ENCODE peak calls at places on chromosomes 6 and 20, in four cellular contexts. S is CD8-positive, alpha-beta memory T cell; G is CD4-positive, alpha-beta memory T cell; M is right lobe of liver. C is an unnamed sample.

GRCh38 chr20:59784365-59785117 is 148.9 kb downstream of the SYCP2 start:
- DNase-seq in S (no peak), G (no peak), M (no peak), C (no peak)

GRCh38 chr6:169800668-169801395 is 49.4 kb downstream of the ERMARD start:
- DNase-seq in S (no peak), G (no peak), M (peak; percentile 69), C (peak; percentile 83)

GRCh38 chr6:122122202-122122601 is 277.2 kb upstream of the HSF2 start:
- DNase-seq in S (no peak), G (no peak), M (no peak), C (no peak)

GRCh38 chr6:167268683-167269280 is 22.3 kb upstream of the UNC93A start:
- DNase-seq in S (no peak), G (no peak), M (peak; percentile 81), C (peak; percentile 79)

GRCh38 chr20:3635346-3635745 is 27.9 kb downstream of the GFRA4 start:
- DNase-seq in S (no peak), G (no peak), M (no peak), C (no peak)

GRCh38 chr6:89079611-89080213 is 839 bp upstream of the PNRC1 start:
- DNase-seq in S (peak; percentile 84), G (peak; percentile 84), M (peak; percentile 64), C (peak; percentile 69)

GRCh38 chr6:166736606-166737005 is 109.6 kb upstream of the RPS6KA2 start:
- DNase-seq in S (no peak), G (no peak), M (no peak), C (peak; percentile 33)

GRCh38 chr6:169371344-169372144 is 117.9 kb upstream of the THBS2 start:
- DNase-seq in S (no peak), G (no peak), M (no peak), C (peak; percentile 34)

GRCh38 chr20:59575653-59576052 is 28.7 kb upstream of the PHACTR3 start:
- DNase-seq in S (no peak), G (no peak), M (no peak), C (no peak)

GRCh38 chr20:44074252-44075151 is 112.5 kb downstream of the JPH2 start:
- DNase-seq in S (no peak), G (no peak), M (peak; percentile 46), C (no peak)

GRCh38 chr20:4326194-4327065 is 311.1 kb upstream of the RNF24 start:
- DNase-seq in S (no peak), G (no peak), M (no peak), C (peak; percentile 15)

GRCh38 chr20:4170621-4171537 is 155.5 kb upstream of the RNF24 start:
- DNase-seq in S (no peak), G (no peak), M (no peak), C (peak; percentile 54)

GRCh38 chr6:44489912-44490604 is 102.6 kb downstream of the CDC5L start:
- DNase-seq in S (no peak), G (no peak), M (no peak), C (peak; percentile 68)

GRCh38 chr20:1871807-1872455 is 23.3 kb upstream of the SIRPA start:
- DNase-seq in S (no peak), G (no peak), M (no peak), C (no peak)

GRCh38 chr6:39309942-39310531 is 4.2 kb downstream of the KCNK17 start:
- DNase-seq in S (no peak), G (peak; percentile 29), M (peak; percentile 83), C (peak; percentile 83)

GRCh38 chr6:111679126-111679525 is 73.4 kb upstream of the TRAF3IP2 start:
- DNase-seq in S (no peak), G (no peak), M (no peak), C (no peak)
- H3K4me1 ChIP-seq in S (peaks cover 35% of the 10 kb centered on the region), G (peaks cover 75% of the 10 kb centered on the region), M (no peaks in the 10 kb centered on the region), C (peaks cover 21% of the 10 kb centered on the region)

DNA sequence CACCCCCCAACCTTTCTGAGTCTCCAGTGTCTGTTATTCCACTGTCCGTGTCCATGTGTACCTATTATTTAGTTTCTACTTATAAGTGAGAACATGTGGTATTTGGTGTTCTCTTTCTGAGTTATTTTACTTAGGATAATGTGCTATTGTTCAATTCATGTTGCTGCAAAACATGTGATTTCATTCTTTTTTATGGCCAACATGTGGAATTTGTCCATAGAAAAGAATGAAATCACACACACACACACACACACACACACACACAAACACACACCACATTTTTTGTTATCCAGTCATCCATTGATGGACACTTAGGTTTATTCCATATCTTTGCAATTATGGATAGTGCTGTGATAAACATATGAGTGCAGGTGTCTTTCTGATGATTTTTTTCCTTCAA is 23.5 kb downstream of the IGF2R start:
- DNase-seq in S (no peak), G (no peak), M (no peak), C (no peak)
- H3K4me1 ChIP-seq in S (peaks cover 25% of the 10 kb centered on the region), G (peaks cover 41% of the 10 kb centered on the region), M (no peaks in the 10 kb centered on the region), C (peaks cover 3% of the 10 kb centered on the region)

GRCh38 chr20:32366380-32366779 is 8.2 kb downstream of the ASXL1 start:
- DNase-seq in S (no peak), G (no peak), M (no peak), C (no peak)
- H3K4me1 ChIP-seq in S (peaks cover 69% of the 10 kb centered on the region), G (peaks cover 80% of the 10 kb centered on the region), M (peaks cover 2% of the 10 kb centered on the region), C (peaks cover 45% of the 10 kb centered on the region)

GRCh38 chr6:139778688-139779087 is 404.2 kb upstream of the CITED2 start:
- DNase-seq in S (no peak), G (no peak), M (no peak), C (no peak)
- H3K4me1 ChIP-seq in S (no peaks in the 10 kb centered on the region), G (no peaks in the 10 kb centered on the region), M (no peaks in the 10 kb centered on the region), C (peaks cover 12% of the 10 kb centered on the region)

GRCh38 chr6:41552723-41553122 is 6.5 kb downstream of the FOXP4 start:
- DNase-seq in S (no peak), G (no peak), M (no peak), C (no peak)

GRCh38 chr6:41551857-41552256 is 5.7 kb downstream of the FOXP4 start:
- DNase-seq in S (no peak), G (no peak), M (no peak), C (no peak)

GRCh38 chr6:41548841-41549642 is 2.9 kb downstream of the FOXP4 start:
- DNase-seq in S (no peak), G (no peak), M (no peak), C (no peak)

GRCh38 chr6:41549673-41550072 is 3.5 kb downstream of the FOXP4 start:
- DNase-seq in S (no peak), G (no peak), M (no peak), C (no peak)

DNA sequence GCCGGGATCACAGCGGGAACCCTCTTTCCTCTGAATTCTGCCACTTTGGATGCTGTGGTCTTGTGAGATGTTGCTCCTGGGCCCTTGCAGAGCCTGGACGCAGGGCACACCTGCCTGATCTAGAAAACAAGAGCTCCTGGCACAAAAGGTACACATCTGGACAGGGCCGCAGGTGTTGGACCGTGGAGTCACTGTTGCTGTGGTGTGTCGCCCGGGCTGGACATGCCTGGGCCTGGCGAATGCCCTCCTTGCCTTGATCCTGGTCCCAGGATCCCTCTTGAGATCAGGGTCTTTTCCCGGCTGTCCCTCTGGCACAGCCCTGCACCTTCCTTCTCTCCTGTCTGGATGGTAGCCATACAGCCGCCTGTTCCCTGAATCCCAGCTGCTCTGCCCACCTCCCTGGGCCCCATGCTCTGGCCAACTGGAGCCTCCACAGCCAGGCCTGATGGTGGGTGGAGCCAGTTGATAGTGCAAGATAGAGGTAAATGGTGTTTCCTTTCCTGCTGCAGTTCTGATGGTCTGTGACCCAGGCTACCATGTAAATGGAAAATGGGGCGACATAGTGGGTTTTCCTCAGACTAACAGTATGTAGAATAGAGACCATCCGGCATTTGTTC is 5.0 kb downstream of the FOXP4 start:
- DNase-seq in S (no peak), G (no peak), M (no peak), C (no peak)
- H3K4me1 ChIP-seq in S (peaks cover 29% of the 10 kb centered on the region), G (peaks cover 23% of the 10 kb centered on the region), M (no peaks in the 10 kb centered on the region), C (peaks cover 30% of the 10 kb centered on the region)

GRCh38 chr20:37800618-37801017 is 102.3 kb upstream of the VSTM2L start:
- DNase-seq in S (no peak), G (no peak), M (no peak), C (no peak)
- H3K4me1 ChIP-seq in S (no peaks in the 10 kb centered on the region), G (no peaks in the 10 kb centered on the region), M (no peaks in the 10 kb centered on the region), C (no peaks in the 10 kb centered on the region)

C was measured in hepatocyte.